ENCODE peak calls at places on chromosomes 11 and 22, in six cellular contexts. I, K, F, R, C and O are unnamed samples.

GRCh38 chr11:65016705-65017104 is 2.7 kb downstream of the ARL2 start:
- DNase-seq in I (no peak), K (no peak), C (no peak), F (no peak), R (no peak), O (no peak)

GRCh38 chr11:58330861-58331260 is 28.0 kb downstream of the OR5B17 start:
- DNase-seq in C (no peak), K (peak; percentile 14), R (no peak), F (no peak), I (no peak), O (peak; percentile 57)

GRCh38 chr11:94449437-94449836 is 44.2 kb downstream of the MRE11 start:
- DNase-seq in R (no peak), I (no peak), K (peak; percentile 80), F (no peak), C (peak; percentile 25), O (peak; percentile 85)

GRCh38 chr11:67429038-67429668 is 859 bp downstream of the RPS6KB2 start:
- DNase-seq in F (no peak), C (no peak), R (no peak), K (peak; percentile 25), I (no peak), O (no peak)

GRCh38 chr11:45503311-45503710 is 162.1 kb downstream of the CHST1 start:
- DNase-seq in K (no peak), F (no peak), R (no peak), I (no peak), C (no peak), O (no peak)

GRCh38 chr22:17804331-17805080 is 30.2 kb upstream of the BID start:
- DNase-seq in R (no peak), K (no peak), I (no peak), F (no peak), C (no peak), O (no peak)

GRCh38 chr11:110986016-110986415 is 259.5 kb upstream of the POU2AF2 start:
- DNase-seq in I (no peak), F (no peak), C (no peak), K (no peak), R (no peak), O (no peak)

GRCh38 chr11:58829736-58830135 is 14.8 kb downstream of the GLYATL2 start:
- DNase-seq in I (no peak), K (peak; percentile 72), F (no peak), C (peak; percentile 12), R (no peak), O (peak; percentile 46)

GRCh38 chr11:104534268-104534667 is 364.0 kb downstream of the CASP12 start:
- DNase-seq in I (no peak), R (no peak), C (no peak), F (no peak), K (peak; percentile 51), O (no peak)

GRCh38 chr22:41302016-41302767 is 867 bp downstream of the ZC3H7B start:
- DNase-seq in K (peak; percentile 17), C (no peak), I (no peak), F (peak; percentile 58), R (no peak), O (no peak)

GRCh38 chr11:11148104-11148509 is 204.9 kb downstream of the CSNK2A3 start:
- DNase-seq in C (peak; percentile 74), F (peak; percentile 43), I (peak; percentile 46), R (peak; percentile 83), K (peak; percentile 95), O (peak; percentile 85)
- TF ChIP-seq CTCF in C (peak; percentile 51), F (no peak), I (peak; percentile 25), R (peak; percentile 46), K (peak; percentile 53), O (peak; percentile 59)

GRCh38 chr11:78961186-78961782 is 386.6 kb upstream of the NARS2 start:
- DNase-seq in F (no peak), I (peak; percentile 31), K (peak; percentile 67), C (no peak), R (no peak), O (peak; percentile 19)
- TF ChIP-seq CTCF in F (no peak), I (peak; percentile 27), K (peak; percentile 80), C (peak; percentile 68), R (peak; percentile 29), O (peak; percentile 73)

GRCh38 chr11:84804026-84804425 is 823.1 kb downstream of the DLG2 start:
- DNase-seq in R (no peak), I (no peak), K (no peak), F (no peak), C (no peak), O (no peak)

GRCh38 chr11:84795698-84796097 is 831.4 kb downstream of the DLG2 start:
- DNase-seq in R (no peak), K (no peak), C (no peak), I (no peak), F (no peak), O (no peak)

GRCh38 chr11:84794663-84795443 is 832.3 kb downstream of the DLG2 start:
- DNase-seq in I (no peak), R (no peak), F (no peak), K (no peak), C (no peak), O (no peak)

GRCh38 chr11:84806354-84806753 is 820.8 kb downstream of the DLG2 start:
- DNase-seq in K (no peak), I (no peak), C (no peak), F (no peak), R (no peak), O (no peak)

GRCh38 chr11:84800755-84801346 is 826.3 kb downstream of the DLG2 start:
- DNase-seq in R (no peak), C (peak; percentile 37), I (no peak), K (peak; percentile 58), F (no peak), O (peak; percentile 19)
- TF ChIP-seq CTCF in R (no peak), C (peak; percentile 55), I (peak; percentile 7), K (peak; percentile 46), F (peak; percentile 46), O (peak; percentile 73)

GRCh38 chr22:45548441-45548840 is 45.8 kb downstream of the FBLN1 start:
- DNase-seq in R (no peak), F (no peak), C (no peak), I (no peak), K (no peak), O (no peak)

GRCh38 chr22:45550416-45550815 is 47.7 kb downstream of the FBLN1 start:
- DNase-seq in C (no peak), I (no peak), K (no peak), F (no peak), R (no peak), O (no peak)

GRCh38 chr22:45549739-45550138 is 47.1 kb downstream of the FBLN1 start:
- DNase-seq in C (no peak), I (no peak), F (no peak), R (no peak), K (no peak), O (no peak)

GRCh38 chr22:45550891-45551290 is 48.2 kb downstream of the FBLN1 start:
- DNase-seq in F (no peak), K (no peak), R (no peak), C (no peak), I (no peak), O (no peak)

GRCh38 chr22:45548991-45549736 is 46.5 kb downstream of the FBLN1 start:
- DNase-seq in F (no peak), C (peak; percentile 79), I (peak; percentile 54), R (peak; percentile 74), K (peak; percentile 99), O (peak; percentile 95)
- TF ChIP-seq CTCF in F (peak; percentile 20), C (peak; percentile 57), I (no peak), R (peak; percentile 7), K (peak; percentile 77), O (peak; percentile 85)

GRCh38 chr11:21811572-21811971 is 381.3 kb upstream of the ANO5 start:
- DNase-seq in C (no peak), F (no peak), I (no peak), R (no peak), K (no peak), O (no peak)
- TF ChIP-seq CTCF in C (no peak), F (no peak), I (no peak), R (no peak), K (no peak), O (no peak)

GRCh38 chr11:70699294-70700221 is 301.2 kb downstream of the CTTN start:
- DNase-seq in K (no peak), R (no peak), C (no peak), F (no peak), I (no peak), O (no peak)
- TF ChIP-seq CTCF in K (no peak), R (no peak), C (no peak), F (no peak), I (no peak), O (no peak)

GRCh38 chr11:40722179-40722795 is 737.2 kb downstream of the LRRC4C start:
- DNase-seq in K (no peak), C (no peak), R (no peak), F (no peak), I (no peak), O (no peak)
- TF ChIP-seq CTCF in K (peak; percentile 42), C (peak; percentile 39), R (no peak), F (peak; percentile 84), I (no peak), O (peak; percentile 63)

DNA sequence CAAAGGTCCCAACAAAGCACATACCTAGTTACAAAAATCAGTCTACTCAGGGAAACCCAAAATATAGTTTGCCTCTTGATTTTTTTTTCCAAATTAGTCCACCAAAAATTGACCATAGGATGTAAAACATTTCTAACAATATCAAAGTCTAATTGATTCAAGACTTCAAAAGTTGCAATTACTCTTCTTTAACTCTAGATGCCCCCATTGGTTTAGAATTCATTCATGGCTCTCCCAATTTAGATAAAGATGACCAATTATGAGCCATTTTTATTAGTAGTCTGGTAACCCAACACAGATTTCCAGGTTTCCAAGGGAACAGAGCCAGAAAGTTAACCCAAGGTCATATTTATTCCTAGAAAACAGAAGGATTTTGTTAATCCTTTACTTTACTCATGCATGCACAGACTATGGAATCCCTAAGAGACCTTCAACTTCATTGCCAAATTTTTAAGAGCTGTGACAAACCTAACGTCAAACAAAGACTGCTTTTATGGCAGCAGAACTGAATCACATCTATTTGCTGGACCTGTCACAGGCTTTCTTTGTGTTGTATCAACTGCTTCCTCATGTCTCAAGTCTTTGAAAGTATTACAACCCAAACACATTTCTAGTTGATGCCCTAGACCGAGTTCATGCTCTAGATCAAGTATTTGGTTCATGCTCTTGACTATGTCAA is 55.3 kb downstream of the C22orf42 start:
- DNase-seq in F (no peak), R (no peak), K (peak; percentile 16), I (no peak), C (no peak), O (peak; percentile 11)
- TF ChIP-seq CTCF in F (no peak), R (peak; percentile 30), K (no peak), I (no peak), C (no peak), O (peak; percentile 69)